ENCODE peak calls at places on chromosome 16, in nine cellular contexts. F is NCI-H226, X is BJ, A is progenitor cell of endocrine pancreas, N is kidney tubule cell, T is testis, S is smooth muscle cell of the brain vasculature, P is body of pancreas, B is A172. M is an unnamed sample.

GRCh38 chr16:16045879-16046278 is 96.5 kb downstream of the ABCC1 start:
- DNase-seq in N (no peak), A (no peak), P (no peak), X (no peak), T (peak), B (no peak), S (no peak), F (no peak), M (no peak)

GRCh38 chr16:63998-64913 is 8.2 kb downstream of the RHBDF1 start:
- DNase-seq in B (no peak), A (no peak), F (no peak), S (no peak), N (no peak), T (no peak), P (no peak), X (no peak), M (peak)

GRCh38 chr16:11667824-11668589 is at the start of gene SNN:
- DNase-seq in F (peak), X (no peak), S (peak), T (peak), N (peak), A (peak), B (peak), P (peak), M (peak)

GRCh38 chr16:50238314-50238713 is 28.0 kb upstream of the ADCY7 start:
- DNase-seq in S (no peak), P (no peak), A (no peak), T (no peak), X (no peak), B (no peak), F (no peak), N (no peak), M (no peak)

GRCh38 chr16:65845466-65846209 is 520.9 kb upstream of the CDH5 start:
- DNase-seq in F (peak), N (no peak), A (no peak), X (peak), P (no peak), T (no peak), S (no peak), B (peak), M (no peak)

GRCh38 chr16:50273888-50274770 is 7.8 kb downstream of the ADCY7 start:
- DNase-seq in T (no peak), N (no peak), X (no peak), P (no peak), S (no peak), F (no peak), A (no peak), B (no peak), M (no peak)

GRCh38 chr16:66678314-66678713 is 18.2 kb downstream of the CMTM4 start:
- DNase-seq in N (no peak), A (no peak), S (no peak), T (no peak), P (no peak), B (no peak), F (no peak), X (no peak), M (no peak)

GRCh38 chr16:70704586-70704985 is 18.7 kb upstream of the MTSS2 start:
- DNase-seq in A (no peak), P (no peak), S (no peak), X (no peak), N (no peak), B (no peak), F (no peak), T (no peak), M (no peak)

GRCh38 chr16:17469742-17470001 is 1.1 kb downstream of the XYLT1 start:
- DNase-seq in X (no peak), A (no peak), P (no peak), T (no peak), B (no peak), N (no peak), S (no peak), F (no peak), M (no peak)

GRCh38 chr16:54284931-54285413 is 1.6 kb downstream of the IRX3 start:
- DNase-seq in B (no peak), T (no peak), P (no peak), F (no peak), A (peak), N (no peak), X (no peak), S (no peak), M (no peak)

GRCh38 chr16:81945665-81946064 is 65.6 kb downstream of the SDR42E1 start:
- DNase-seq in A (no peak), N (peak), T (no peak), P (no peak), B (peak), F (no peak), X (peak), S (no peak), M (no peak)

GRCh38 chr16:58582971-58583765 is 46.5 kb downstream of the CNOT1 start:
- DNase-seq in B (no peak), S (no peak), T (no peak), P (no peak), F (no peak), N (peak), A (no peak), X (no peak), M (no peak)

GRCh38 chr16:64627288-64627687 is 494.6 kb downstream of the CDH11 start:
- DNase-seq in P (no peak), X (no peak), N (no peak), A (no peak), S (no peak), B (peak), F (no peak), T (peak), M (no peak)

GRCh38 chr16:17228048-17228707 is 242.6 kb downstream of the XYLT1 start:
- DNase-seq in P (no peak), B (no peak), T (peak), A (no peak), S (no peak), F (no peak), N (no peak), X (no peak), M (no peak)

GRCh38 chr16:79009911-79010310 is 590.6 kb downstream of the MAF start:
- DNase-seq in B (no peak), S (no peak), P (no peak), T (no peak), X (no peak), A (no peak), F (no peak), N (no peak), M (no peak)

M was measured in COR-L47.